ENCODE peak calls at places on chromosomes 12 and 14, in eight cellular contexts. One of them, this sample, is unnamed.

GRCh38 chr12:2751686-2752085 is 43.1 kb upstream of the FKBP4 start:
- DNase-seq in stimulated activated CD4-positive, alpha-beta T cell treated with anti-CD3 and anti-CD28 coated beads, Interleukin-15, amount 100 ng/mL, for 1 hour: no peak
- DNase-seq in NCI-H187: no peak
- DNase-seq in kidney glomerular epithelial cell: no peak
- DNase-seq in hippocampal formation: no peak
- DNase-seq in activated naive CD4-positive, alpha-beta T cell: no peak
- DNase-seq in A172: no peak
- DNase-seq in NCI-H510A: no peak
- DNase-seq in this sample: no peak

GRCh38 chr12:13559318-13559978 is 362.9 kb downstream of the EMP1 start:
- DNase-seq in stimulated activated CD4-positive, alpha-beta T cell treated with anti-CD3 and anti-CD28 coated beads, Interleukin-15, amount 100 ng/mL, for 1 hour: no peak
- DNase-seq in NCI-H187: no peak
- DNase-seq in kidney glomerular epithelial cell: no peak
- DNase-seq in hippocampal formation: no peak
- DNase-seq in activated naive CD4-positive, alpha-beta T cell: no peak
- DNase-seq in A172: no peak
- DNase-seq in NCI-H510A: no peak
- DNase-seq in this sample: no peak

GRCh38 chr12:120960657-120961056 is 17.7 kb upstream of the HNF1A start:
- DNase-seq in stimulated activated CD4-positive, alpha-beta T cell treated with anti-CD3 and anti-CD28 coated beads, Interleukin-15, amount 100 ng/mL, for 1 hour: no peak
- DNase-seq in NCI-H187: no peak
- DNase-seq in kidney glomerular epithelial cell: peak
- DNase-seq in hippocampal formation: no peak
- DNase-seq in activated naive CD4-positive, alpha-beta T cell: no peak
- DNase-seq in A172: no peak
- DNase-seq in NCI-H510A: no peak
- DNase-seq in this sample: no peak

GRCh38 chr12:95739561-95740313 is 50.8 kb downstream of the NTN4 start:
- DNase-seq in stimulated activated CD4-positive, alpha-beta T cell treated with anti-CD3 and anti-CD28 coated beads, Interleukin-15, amount 100 ng/mL, for 1 hour: no peak
- DNase-seq in NCI-H187: no peak
- DNase-seq in kidney glomerular epithelial cell: no peak
- DNase-seq in hippocampal formation: no peak
- DNase-seq in activated naive CD4-positive, alpha-beta T cell: no peak
- DNase-seq in A172: no peak
- DNase-seq in NCI-H510A: no peak
- DNase-seq in this sample: no peak

GRCh38 chr14:104117341-104118005 is 20.9 kb upstream of the KIF26A start:
- DNase-seq in stimulated activated CD4-positive, alpha-beta T cell treated with anti-CD3 and anti-CD28 coated beads, Interleukin-15, amount 100 ng/mL, for 1 hour: no peak
- DNase-seq in NCI-H187: no peak
- DNase-seq in kidney glomerular epithelial cell: no peak
- DNase-seq in hippocampal formation: no peak
- DNase-seq in activated naive CD4-positive, alpha-beta T cell: no peak
- DNase-seq in A172: no peak
- DNase-seq in NCI-H510A: no peak
- DNase-seq in this sample: no peak

GRCh38 chr14:29814153-29815057 is 113.2 kb downstream of the PRKD1 start:
- DNase-seq in stimulated activated CD4-positive, alpha-beta T cell treated with anti-CD3 and anti-CD28 coated beads, Interleukin-15, amount 100 ng/mL, for 1 hour: no peak
- DNase-seq in NCI-H187: no peak
- DNase-seq in kidney glomerular epithelial cell: no peak
- DNase-seq in hippocampal formation: peak
- DNase-seq in activated naive CD4-positive, alpha-beta T cell: no peak
- DNase-seq in A172: no peak
- DNase-seq in NCI-H510A: no peak
- DNase-seq in this sample: no peak

GRCh38 chr14:90483551-90483950 is 86.7 kb downstream of the CALM1 start:
- DNase-seq in stimulated activated CD4-positive, alpha-beta T cell treated with anti-CD3 and anti-CD28 coated beads, Interleukin-15, amount 100 ng/mL, for 1 hour: no peak
- DNase-seq in NCI-H187: no peak
- DNase-seq in kidney glomerular epithelial cell: no peak
- DNase-seq in hippocampal formation: no peak
- DNase-seq in activated naive CD4-positive, alpha-beta T cell: peak
- DNase-seq in A172: no peak
- DNase-seq in NCI-H510A: peak
- DNase-seq in this sample: no peak

GRCh38 chr14:76502219-76502618 is 126.3 kb downstream of the ESRRB start:
- DNase-seq in stimulated activated CD4-positive, alpha-beta T cell treated with anti-CD3 and anti-CD28 coated beads, Interleukin-15, amount 100 ng/mL, for 1 hour: no peak
- DNase-seq in NCI-H187: no peak
- DNase-seq in kidney glomerular epithelial cell: no peak
- DNase-seq in hippocampal formation: no peak
- DNase-seq in activated naive CD4-positive, alpha-beta T cell: no peak
- DNase-seq in A172: no peak
- DNase-seq in NCI-H510A: no peak
- DNase-seq in this sample: no peak

GRCh38 chr12:86233126-86233525 is 23.1 kb downstream of the MGAT4C start:
- DNase-seq in stimulated activated CD4-positive, alpha-beta T cell treated with anti-CD3 and anti-CD28 coated beads, Interleukin-15, amount 100 ng/mL, for 1 hour: no peak
- DNase-seq in NCI-H187: no peak
- DNase-seq in kidney glomerular epithelial cell: peak
- DNase-seq in hippocampal formation: no peak
- DNase-seq in activated naive CD4-positive, alpha-beta T cell: no peak
- DNase-seq in A172: peak
- DNase-seq in NCI-H510A: peak
- DNase-seq in this sample: no peak

GRCh38 chr12:63220921-63221320 is 69.9 kb upstream of the AVPR1A start:
- DNase-seq in stimulated activated CD4-positive, alpha-beta T cell treated with anti-CD3 and anti-CD28 coated beads, Interleukin-15, amount 100 ng/mL, for 1 hour: no peak
- DNase-seq in NCI-H187: no peak
- DNase-seq in kidney glomerular epithelial cell: no peak
- DNase-seq in hippocampal formation: no peak
- DNase-seq in activated naive CD4-positive, alpha-beta T cell: no peak
- DNase-seq in A172: no peak
- DNase-seq in NCI-H510A: no peak
- DNase-seq in this sample: no peak

GRCh38 chr14:90561031-90561430 is 164.2 kb downstream of the CALM1 start:
- DNase-seq in stimulated activated CD4-positive, alpha-beta T cell treated with anti-CD3 and anti-CD28 coated beads, Interleukin-15, amount 100 ng/mL, for 1 hour: no peak
- DNase-seq in NCI-H187: no peak
- DNase-seq in kidney glomerular epithelial cell: no peak
- DNase-seq in hippocampal formation: no peak
- DNase-seq in activated naive CD4-positive, alpha-beta T cell: no peak
- DNase-seq in A172: no peak
- DNase-seq in NCI-H510A: no peak
- DNase-seq in this sample: no peak

This sample was measured in NK-92 treated with Interleukin-12 subunit alpha and Interleukin-12 subunit beta, amount 100 ng/mL, for 24 hours.